ENCODE peak calls at places on chromosomes 5 and 9, in five cellular contexts. N is HuH-7; K is activated effector memory CD4-positive, alpha-beta T cell treated with Interleukin-2 at 50 U/mL for 16 hours; W is islet precursor cell; J is NCI-H748 treated with DMSO at 0.1 percent for 48 hours. S is an unnamed sample.

GRCh38 chr5:133473291-133473690 is 139.1 kb downstream of the FSTL4 start:
- DNase-seq in N (no peak), K (no peak), W (no peak), J (no peak), S (no peak)

GRCh38 chr5:151903243-151903653 is 21.4 kb downstream of the GLRA1 start:
- DNase-seq in W (no peak), N (no peak), K (no peak), J (no peak), S (no peak)

GRCh38 chr5:34656001-34656699 is at the start of gene RAI14:
- DNase-seq in W (peak; percentile 92), N (peak; percentile 94), K (no peak), J (peak; percentile 55), S (peak; percentile 98)

GRCh38 chr5:151141535-151141934 is 16.0 kb downstream of the ANXA6 start:
- DNase-seq in W (peak; percentile 77), K (peak; percentile 39), J (no peak), N (no peak), S (no peak)

GRCh38 chr5:32522429-32523143 is 62.8 kb upstream of the SUB1 start:
- DNase-seq in J (no peak), N (no peak), K (no peak), W (no peak), S (no peak)

GRCh38 chr9:130433168-130433946 is 11.4 kb upstream of the ASS1 start:
- DNase-seq in N (peak; percentile 94), J (peak; percentile 26), K (no peak), W (peak; percentile 84), S (no peak)

GRCh38 chr9:21711504-21711903 is 90.9 kb upstream of the MTAP start:
- DNase-seq in K (no peak), W (peak; percentile 82), N (no peak), J (no peak), S (no peak)

GRCh38 chr5:149217096-149217801 is 54.4 kb upstream of the AFAP1L1 start:
- DNase-seq in W (no peak), J (no peak), N (no peak), K (no peak), S (no peak)

GRCh38 chr5:108124591-108124990 is 257.3 kb downstream of the FBXL17 start:
- DNase-seq in J (no peak), W (no peak), K (no peak), N (no peak), S (no peak)

GRCh38 chr5:65172486-65173129 is 309.1 kb downstream of the ADAMTS6 start:
- DNase-seq in K (no peak), W (no peak), J (no peak), N (no peak), S (no peak)

GRCh38 chr5:16656561-16657191 is 39.9 kb upstream of the RETREG1 start:
- DNase-seq in K (no peak), W (no peak), N (no peak), J (no peak), S (no peak)

GRCh38 chr9:91111876-91112275 is 249.8 kb downstream of the AUH start:
- DNase-seq in K (no peak), W (no peak), J (no peak), N (no peak), S (no peak)

GRCh38 chr5:8726383-8727036 is 819.4 kb downstream of the SEMA5A start:
- DNase-seq in K (no peak), N (no peak), W (no peak), J (peak; percentile 31), S (no peak)

GRCh38 chr9:75085640-75086039 is 2.3 kb downstream of the NMRK1 start:
- DNase-seq in W (no peak), J (no peak), N (no peak), K (no peak), S (no peak)

GRCh38 chr5:124180523-124181461 is 565.6 kb downstream of the ZNF608 start:
- DNase-seq in W (no peak), J (no peak), K (no peak), N (no peak), S (no peak)

GRCh38 chr9:120856700-120857099 is 14.0 kb upstream of the PSMD5 start:
- DNase-seq in K (no peak), N (no peak), J (no peak), W (no peak), S (no peak)

GRCh38 chr9:137232510-137232909 is 1.8 kb downstream of the SLC34A3 start:
- DNase-seq in J (no peak), K (no peak), W (no peak), N (no peak), S (no peak)

S was measured in K562.